ENCODE peak calls at places on chromosomes 2 and 18, in four cellular contexts. F is K562, T is HCT116, Z is HepG2. G is an unnamed sample.
A peak's percentile ranks its signal among the peaks of the same experiment; 100 is the strongest.

GRCh38 chr2:10020001-10020400 is 23.3 kb upstream of the KLF11 start:
- DNase-seq in F (no peak), T (no peak), Z (no peak), G (no peak)

GRCh38 chr2:162161634-162162033 is 9.6 kb upstream of the GCG start:
- DNase-seq in F (no peak), T (no peak), Z (no peak), G (no peak)

GRCh38 chr2:144032566-144032965 is 487.4 kb downstream of the ZEB2 start:
- DNase-seq in F (no peak), T (no peak), Z (no peak), G (no peak)

GRCh38 chr2:181047829-181048228 is 67.4 kb downstream of the UBE2E3 start:
- DNase-seq in F (no peak), T (no peak), Z (no peak), G (no peak)

GRCh38 chr2:64738026-64738425 is 84.3 kb upstream of the SERTAD2 start:
- DNase-seq in F (no peak), T (no peak), Z (no peak), G (no peak)

GRCh38 chr2:42848270-42848669 is 55.9 kb upstream of the HAAO start:
- DNase-seq in F (no peak), T (no peak), Z (no peak), G (no peak)

GRCh38 chr18:64134044-64134757 is 14.7 kb downstream of the LINC00305 start:
- DNase-seq in F (no peak), T (no peak), Z (no peak), G (no peak)

GRCh38 chr2:220006152-220006551 is 378.7 kb downstream of the SLC4A3 start:
- DNase-seq in F (no peak), T (no peak), Z (no peak), G (no peak)

GRCh38 chr2:121529439-121530209 is 1.1 kb upstream of the RNU4ATAC start:
- DNase-seq in F (peak; percentile 77), T (no peak), Z (peak; percentile 73), G (no peak)

GRCh38 chr18:32767400-32767799 is 5.4 kb downstream of the KLHL14 start:
- DNase-seq in F (no peak), T (no peak), Z (peak; percentile 40), G (no peak)

GRCh38 chr2:10078704-10079191 is 1.5 kb downstream of the CYS1 start:
- DNase-seq in F (no peak), T (no peak), Z (no peak), G (no peak)

DNA sequence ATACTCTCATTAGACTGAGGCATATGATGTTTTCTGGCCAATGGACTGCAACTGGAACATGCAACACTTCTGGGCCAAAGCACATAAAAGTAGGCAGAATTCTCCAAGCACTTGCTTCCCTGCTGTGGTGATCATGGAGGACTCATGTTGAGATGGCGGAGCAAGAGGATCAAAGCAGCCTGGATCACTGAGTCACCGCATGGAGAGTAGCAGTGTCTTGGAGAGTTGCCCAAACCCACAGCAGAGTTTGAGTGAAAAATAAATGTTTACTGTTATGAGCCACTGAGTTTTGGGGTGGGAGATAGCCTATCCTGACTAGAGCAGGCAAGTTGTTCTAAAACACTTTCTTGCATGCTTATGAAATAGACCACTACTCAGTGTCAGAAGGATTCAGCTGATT is 359.5 kb downstream of the ZNF521 start:
- DNase-seq in F (no peak), T (no peak), Z (no peak), G (no peak)
- TF ChIP-seq TCF7L2 in F (no peak), T (no peak), Z (no peak), G (no peak)

DNA sequence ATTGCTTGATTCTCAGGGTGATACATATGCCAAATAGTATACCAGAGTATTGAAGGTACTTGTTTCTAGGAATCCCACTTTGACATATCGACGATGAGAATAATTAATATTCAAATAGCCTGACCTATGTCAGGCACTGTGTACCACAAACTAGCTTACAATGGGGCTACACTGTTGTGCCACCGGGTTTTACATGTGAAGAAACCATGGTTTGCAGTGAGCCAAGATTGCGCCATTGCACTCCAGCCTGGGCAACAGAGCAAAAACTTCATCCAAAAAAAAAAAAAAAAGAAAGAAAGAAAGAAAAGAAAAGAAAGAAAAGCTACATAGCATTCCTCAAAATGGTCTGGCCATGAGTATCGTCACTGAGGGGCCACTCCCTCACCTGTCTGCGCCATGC is 25.5 kb downstream of the GYPC start:
- DNase-seq in F (no peak), T (no peak), Z (no peak), G (no peak)
- TF ChIP-seq TCF7L2 in F (no peak), T (no peak), Z (no peak), G (no peak)

DNA sequence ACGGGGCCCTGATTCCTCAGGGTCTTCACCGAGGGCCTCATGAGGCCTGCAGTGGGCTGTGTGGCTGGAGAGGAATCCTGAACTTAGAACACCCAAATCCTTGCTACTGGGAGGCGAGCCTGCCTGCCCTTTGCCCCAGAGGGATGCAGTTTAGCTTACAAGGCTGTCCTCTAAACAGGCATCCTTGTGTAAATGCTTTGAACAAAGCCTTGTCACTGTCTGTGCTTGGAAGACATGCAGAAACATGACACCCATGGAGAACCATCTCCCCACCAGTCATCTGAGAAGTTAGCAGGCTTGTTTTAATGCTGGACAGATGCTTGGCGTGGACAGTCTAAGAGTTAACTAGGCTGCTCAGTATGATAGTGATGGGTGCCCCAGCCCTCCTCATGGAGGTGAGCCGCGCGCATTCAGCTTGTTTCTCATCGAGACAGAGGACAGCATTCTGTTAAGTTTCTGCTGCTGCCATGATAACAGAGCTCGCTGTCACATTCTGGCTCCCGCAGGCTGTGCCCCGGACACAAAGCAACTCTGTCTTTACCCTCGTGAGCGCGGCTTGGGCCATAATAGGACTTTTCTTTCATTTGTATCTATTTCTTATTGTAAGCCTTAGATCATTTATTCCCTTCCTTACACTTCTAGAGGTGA is 42.8 kb downstream of the ADI1 start:
- DNase-seq in F (no peak), T (no peak), Z (peak; percentile 56), G (no peak)
- TF ChIP-seq TCF7L2 in F (no peak), T (no peak), Z (no peak), G (no peak)

GRCh38 chr2:119291588-119292167 is 68.0 kb downstream of the STEAP3 start:
- DNase-seq in F (no peak), T (no peak), Z (peak; percentile 29), G (no peak)

GRCh38 chr2:119294671-119295070 is 71.0 kb downstream of the STEAP3 start:
- DNase-seq in F (no peak), T (no peak), Z (no peak), G (no peak)

GRCh38 chr2:119293254-119293653 is 69.6 kb downstream of the STEAP3 start:
- DNase-seq in F (no peak), T (no peak), Z (no peak), G (no peak)

GRCh38 chr2:119292226-119292625 is 68.6 kb downstream of the STEAP3 start:
- DNase-seq in F (no peak), T (no peak), Z (peak; percentile 35), G (no peak)

DNA sequence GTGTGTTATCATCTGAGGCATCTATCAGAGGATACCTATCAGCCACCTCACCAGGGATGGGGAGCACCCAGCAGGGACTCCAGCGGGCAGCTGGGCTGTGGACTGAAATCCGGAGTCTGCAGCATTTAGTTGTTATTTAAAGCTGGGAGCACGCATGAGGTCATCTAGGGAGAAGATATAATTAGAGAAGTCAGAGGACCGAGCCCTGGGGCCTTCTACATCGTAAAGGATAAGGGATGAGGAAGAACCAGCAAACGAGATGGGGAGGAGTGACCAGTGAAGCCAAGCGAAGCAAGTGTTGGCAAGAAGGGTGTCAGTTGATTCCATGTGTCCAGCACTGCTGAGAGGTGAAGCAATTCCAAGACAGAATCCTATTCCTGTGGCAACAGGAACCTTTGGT is 70.3 kb downstream of the STEAP3 start:
- DNase-seq in F (no peak), T (no peak), Z (no peak), G (no peak)
- TF ChIP-seq TCF7L2 in F (no peak), T (no peak), Z (no peak), G (no peak)

GRCh38 chr18:995641-996040 is 91.0 kb downstream of the ADCYAP1 start:
- DNase-seq in F (no peak), T (no peak), Z (no peak), G (no peak)
- TF ChIP-seq TCF7L2 in F (no peak), T (no peak), Z (no peak), G (no peak)

GRCh38 chr2:221517362-221518121 is 54.6 kb downstream of the EPHA4 start:
- DNase-seq in F (no peak), T (peak; percentile 8), Z (no peak), G (no peak)
- TF ChIP-seq TCF7L2 in F (no peak), T (no peak), Z (no peak), G (no peak)

GRCh38 chr18:11951390-11951851 is 29.9 kb upstream of the IMPA2 start:
- DNase-seq in F (peak; percentile 87), T (no peak), Z (no peak), G (no peak)

GRCh38 chr18:11947214-11948119 is 33.8 kb upstream of the IMPA2 start:
- DNase-seq in F (peak; percentile 99), T (peak; percentile 90), Z (peak; percentile 79), G (no peak)

GRCh38 chr18:11948852-11949523 is 32.3 kb upstream of the IMPA2 start:
- DNase-seq in F (no peak), T (no peak), Z (peak; percentile 41), G (no peak)

GRCh38 chr18:11953113-11953512 is 28.2 kb upstream of the IMPA2 start:
- DNase-seq in F (peak; percentile 81), T (no peak), Z (no peak), G (no peak)

DNA sequence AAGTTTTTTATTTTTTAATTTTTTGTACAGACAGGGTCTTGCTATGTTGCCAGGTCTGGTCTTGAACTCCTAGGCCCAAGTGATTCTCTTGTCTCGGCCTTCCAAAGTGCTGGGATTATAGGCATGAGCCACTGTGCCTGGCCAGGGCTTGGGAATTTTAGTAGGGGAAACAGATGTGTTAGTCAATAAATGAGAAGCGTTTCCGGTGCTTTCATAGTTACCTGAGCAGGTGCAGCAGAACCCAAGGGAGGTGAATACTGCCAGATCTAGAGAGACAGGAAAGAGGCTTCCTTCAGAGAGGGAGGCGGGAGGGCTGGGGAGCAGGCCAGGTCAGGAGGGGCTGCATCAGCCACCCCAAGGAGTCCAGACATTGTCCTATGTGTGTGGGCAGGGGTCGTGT is 30.5 kb upstream of the IMPA2 start:
- DNase-seq in F (no peak), T (no peak), Z (no peak), G (no peak)
- TF ChIP-seq TCF7L2 in F (no peak), T (no peak), Z (no peak), G (no peak)

GRCh38 chr2:62968668-62969067 is 82.0 kb upstream of the OTX1 start:
- DNase-seq in F (no peak), T (no peak), Z (no peak), G (no peak)

GRCh38 chr2:62972601-62973000 is 78.0 kb upstream of the OTX1 start:
- DNase-seq in F (no peak), T (no peak), Z (no peak), G (no peak)

GRCh38 chr2:62968168-62968567 is 82.5 kb upstream of the OTX1 start:
- DNase-seq in F (no peak), T (no peak), Z (no peak), G (no peak)

GRCh38 chr2:62964050-62964449 is 86.6 kb upstream of the OTX1 start:
- DNase-seq in F (no peak), T (no peak), Z (no peak), G (no peak)

GRCh38 chr2:62966995-62967394 is 83.6 kb upstream of the OTX1 start:
- DNase-seq in F (peak; percentile 72), T (no peak), Z (no peak), G (no peak)
- TF ChIP-seq TCF7L2 in F (no peak), T (no peak), Z (no peak), G (no peak)

G was measured in Panc1.